ENCODE peak calls at places on chromosome 20, in nine cellular contexts. E, N, V, O, J, L, B, S and T are unnamed samples.

GRCh38 chr20:48750941-48751620 is 76.7 kb downstream of the PREX1 start:
- DNase-seq in N (no peak), E (no peak), J (no peak), B (no peak), L (peak; percentile 46), O (no peak), S (peak; percentile 51), V (no peak), T (no peak)

GRCh38 chr20:16624106-16624505 is 50.9 kb upstream of the KIF16B start:
- DNase-seq in O (no peak), N (no peak), L (no peak), S (no peak), V (no peak), B (no peak), E (peak; percentile 46), J (peak; percentile 29), T (no peak)

GRCh38 chr20:24102290-24102689 is 113.7 kb upstream of the GGTLC1 start:
- DNase-seq in V (no peak), N (no peak), L (no peak), B (no peak), O (no peak), E (peak; percentile 35), S (no peak), J (peak; percentile 63), T (no peak)

GRCh38 chr20:18722381-18722780 is 91.2 kb upstream of the SCP2D1 start:
- DNase-seq in S (no peak), L (no peak), O (no peak), E (no peak), V (no peak), J (no peak), N (no peak), B (no peak), T (no peak)

GRCh38 chr20:25237610-25238318 is 10.1 kb upstream of the PYGB start:
- DNase-seq in N (no peak), O (no peak), B (peak; percentile 65), V (peak; percentile 94), E (peak; percentile 90), S (no peak), L (peak; percentile 51), J (peak; percentile 99), T (peak; percentile 86)

GRCh38 chr20:4875578-4876067 is 125.7 kb downstream of the SLC23A2 start:
- DNase-seq in B (no peak), J (no peak), E (no peak), S (no peak), L (no peak), V (no peak), O (peak; percentile 58), N (no peak), T (no peak)

GRCh38 chr20:45938727-45939438 is 4.4 kb downstream of the PCIF1 start:
- DNase-seq in S (no peak), E (no peak), L (no peak), J (no peak), B (no peak), V (no peak), O (no peak), N (no peak), T (no peak)

GRCh38 chr20:7627734-7628663 is 312.3 kb downstream of the HAO1 start:
- DNase-seq in V (no peak), O (no peak), S (no peak), N (no peak), E (no peak), B (no peak), J (no peak), L (no peak), T (no peak)

GRCh38 chr20:10861619-10862018 is 187.8 kb upstream of the JAG1 start:
- DNase-seq in O (no peak), N (no peak), L (peak; percentile 69), J (peak; percentile 93), B (no peak), E (peak; percentile 59), S (peak; percentile 67), V (no peak), T (no peak)

GRCh38 chr20:10863337-10864060 is 189.7 kb upstream of the JAG1 start:
- DNase-seq in J (peak; percentile 57), V (no peak), S (no peak), N (no peak), B (no peak), O (no peak), L (no peak), E (no peak), T (no peak)

GRCh38 chr20:10868299-10868698 is 194.5 kb upstream of the JAG1 start:
- DNase-seq in J (no peak), V (no peak), S (no peak), E (no peak), L (no peak), B (no peak), N (no peak), O (no peak), T (no peak)

GRCh38 chr20:10861086-10861485 is 187.3 kb upstream of the JAG1 start:
- DNase-seq in J (peak; percentile 36), S (no peak), L (no peak), O (no peak), N (no peak), B (no peak), V (no peak), E (no peak), T (no peak)

DNA sequence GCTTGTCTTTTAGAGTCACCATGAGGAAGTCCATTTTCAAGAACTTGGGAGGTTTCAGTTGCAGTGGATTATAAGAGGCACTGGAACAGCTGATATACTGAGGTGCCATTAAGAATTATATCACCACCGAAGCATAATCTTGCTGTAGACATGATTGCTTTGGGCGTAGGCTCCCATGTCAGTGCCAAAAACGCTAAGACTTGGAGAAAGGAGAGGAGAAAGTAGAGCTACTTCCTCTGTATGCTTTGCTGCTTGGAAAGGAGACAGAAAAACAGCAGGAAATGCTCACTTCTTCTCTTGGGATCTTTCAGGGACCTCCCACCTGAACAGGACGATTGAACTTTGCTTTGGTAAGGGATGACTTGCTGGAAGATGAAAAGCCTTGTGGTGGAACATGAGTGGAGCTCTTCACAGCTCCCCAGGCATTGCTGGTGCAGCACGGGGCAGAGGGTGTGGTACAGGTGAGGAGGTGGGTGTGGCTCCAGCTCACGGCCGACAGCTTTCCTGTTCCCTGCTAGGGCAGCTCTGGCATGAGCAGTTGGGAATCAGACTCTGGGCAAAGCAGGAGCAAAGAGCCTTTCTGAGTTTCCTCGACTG is 190.4 kb upstream of the JAG1 start:
- DNase-seq in L (peak; percentile 86), V (no peak), B (no peak), O (no peak), N (no peak), J (peak; percentile 31), E (no peak), S (peak; percentile 75), T (no peak)
- TF ChIP-seq EP300 in L (no peak), V (no peak), B (no peak), O (no peak), N (no peak), J (no peak), E (no peak), S (no peak), T (no peak)

GRCh38 chr20:63625771-63626423 is 1.0 kb downstream of the GMEB2 start:
- DNase-seq in O (no peak), E (peak; percentile 57), B (no peak), N (no peak), L (peak; percentile 27), S (no peak), V (no peak), J (peak; percentile 24), T (no peak)

GRCh38 chr20:63627700-63628245 is 872 bp upstream of the GMEB2 start:
- DNase-seq in V (no peak), O (no peak), L (no peak), E (no peak), N (no peak), B (no peak), S (no peak), J (no peak), T (no peak)

GRCh38 chr20:63628246-63628975 is 1.5 kb upstream of the GMEB2 start:
- DNase-seq in V (no peak), E (peak; percentile 88), N (peak; percentile 62), O (peak; percentile 65), L (peak; percentile 76), J (peak; percentile 92), S (peak; percentile 64), B (no peak), T (no peak)

GRCh38 chr20:63626424-63627128 is at the start of gene GMEB2:
- DNase-seq in E (peak; percentile 69), O (no peak), N (peak; percentile 77), L (peak; percentile 76), S (peak; percentile 76), B (peak; percentile 53), V (peak; percentile 94), J (no peak), T (peak; percentile 78)

DNA sequence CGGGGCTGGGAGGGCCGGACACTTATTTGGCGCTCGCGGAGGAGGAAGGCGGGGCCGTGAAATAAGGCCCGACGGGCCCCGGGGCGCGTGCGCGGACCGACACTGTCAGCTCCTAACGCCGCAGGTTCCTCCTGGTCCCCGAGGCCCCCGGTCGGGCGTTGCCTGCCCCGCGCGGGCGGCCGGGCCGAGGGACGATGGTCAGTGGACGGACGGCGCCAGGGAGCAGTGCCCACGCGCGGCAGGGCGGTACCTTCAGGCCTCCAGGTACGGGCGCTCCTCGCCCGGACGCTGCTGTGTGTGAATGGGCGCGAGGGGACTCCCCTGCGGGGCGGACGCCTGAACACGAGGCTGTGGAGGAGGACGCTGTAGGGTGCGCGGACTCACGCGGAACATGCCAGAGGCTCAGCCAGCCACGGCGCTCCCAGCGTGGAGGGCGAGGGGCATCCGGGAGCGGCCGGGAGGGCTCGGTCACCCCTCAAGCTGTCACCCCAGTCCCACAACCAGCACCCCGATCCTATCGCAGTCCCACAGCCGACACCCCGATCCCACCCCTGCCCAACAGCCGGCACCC is 313 bp upstream of the GMEB2 start:
- DNase-seq in V (peak; percentile 99), B (peak; percentile 90), N (peak; percentile 93), S (peak; percentile 96), J (peak; percentile 97), O (peak; percentile 57), L (peak; percentile 97), E (peak; percentile 93), T (peak; percentile 97)
- TF ChIP-seq POLR2A in V (peak; percentile 76), B (peak; percentile 72), N (peak; percentile 25), S (peak; percentile 50), J (peak; percentile 73), O (peak; percentile 92), L (peak; percentile 83), E (peak; percentile 77), T (no peak)

GRCh38 chr20:56624786-56625681 is 4.1 kb upstream of the TFAP2C start:
- DNase-seq in S (no peak), E (no peak), N (no peak), B (no peak), V (no peak), L (no peak), J (no peak), O (no peak), T (no peak)

GRCh38 chr20:56625837-56626236 is 3.3 kb upstream of the TFAP2C start:
- DNase-seq in V (no peak), E (no peak), N (no peak), L (no peak), O (no peak), J (no peak), B (no peak), S (no peak), T (no peak)

GRCh38 chr20:56627122-56628014 is 1.7 kb upstream of the TFAP2C start:
- DNase-seq in J (no peak), S (no peak), O (no peak), N (no peak), V (no peak), E (no peak), B (no peak), L (no peak), T (peak; percentile 66)

GRCh38 chr20:56628015-56628872 is 862 bp upstream of the TFAP2C start:
- DNase-seq in S (no peak), E (no peak), V (no peak), N (no peak), J (peak; percentile 39), L (no peak), O (no peak), B (no peak), T (no peak)

GRCh38 chr20:56626367-56627121 is 2.6 kb upstream of the TFAP2C start:
- DNase-seq in L (peak; percentile 13), N (no peak), V (no peak), B (no peak), J (peak; percentile 45), S (no peak), O (no peak), E (no peak), T (peak; percentile 80)
- TF ChIP-seq CTCF in L (no peak), N (no peak), V (no peak), B (no peak), J (peak; percentile 35), S (no peak), O (no peak), E (peak; percentile 40), T (peak; percentile 32)

DNA sequence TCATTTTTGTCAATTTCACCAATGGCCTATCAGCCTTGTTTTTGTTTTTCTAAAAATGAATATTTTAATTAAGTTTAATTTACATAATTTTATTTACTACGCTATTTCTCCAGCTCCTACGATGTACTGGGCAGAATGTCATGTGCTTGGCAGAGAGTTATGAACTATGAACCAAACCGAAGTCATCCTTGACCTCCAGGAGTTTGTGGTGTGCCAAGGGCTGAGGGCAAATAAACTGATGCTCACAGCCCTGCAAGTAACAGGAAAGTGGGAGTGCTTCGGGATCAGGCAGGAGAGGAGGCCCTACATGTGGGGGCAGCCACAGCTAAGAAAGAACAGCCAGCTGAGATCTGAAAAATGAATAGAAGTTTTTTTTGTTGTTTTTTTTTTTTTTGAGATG is 38.6 kb downstream of the ZNF217 start:
- DNase-seq in L (no peak), V (no peak), E (no peak), N (peak; percentile 18), S (no peak), O (no peak), B (no peak), J (no peak), T (no peak)
- TF ChIP-seq EP300 in L (no peak), V (no peak), E (no peak), N (no peak), S (no peak), O (no peak), B (no peak), J (no peak), T (no peak)